ENCODE peak calls at places on chromosomes 11 and 22, in five cellular contexts. S is SK-N-SH, G is PC-3, L is HCT116, X is neural progenitor cell. W is an unnamed sample.

GRCh38 chr11:96228472-96228871 is 114.5 kb downstream of the MAML2 start:
- DNase-seq in S (no peak), L (peak; percentile 16), G (peak; percentile 98), X (no peak), W (no peak)

GRCh38 chr22:38631724-38632123 is 24.5 kb downstream of the FAM227A start:
- DNase-seq in L (no peak), X (no peak), G (no peak), S (no peak), W (no peak)

GRCh38 chr22:39946571-39947407 is 13.4 kb upstream of the TMA7B start:
- DNase-seq in S (peak; percentile 33), G (no peak), L (no peak), X (no peak), W (no peak)

GRCh38 chr11:92216789-92217188 is 7.8 kb upstream of the FAT3 start:
- DNase-seq in G (no peak), L (no peak), S (no peak), X (no peak), W (no peak)

GRCh38 chr11:63710476-63711217 is 29.3 kb downstream of the RTN3 start:
- DNase-seq in X (no peak), G (peak; percentile 13), L (no peak), S (no peak), W (no peak)

GRCh38 chr11:111731839-111732238 is 34.4 kb downstream of the PPP2R1B start:
- DNase-seq in L (no peak), X (no peak), S (no peak), G (no peak), W (no peak)

GRCh38 chr11:44268807-44269080 is 41.2 kb downstream of the ALX4 start:
- DNase-seq in L (no peak), X (no peak), S (no peak), G (no peak), W (no peak)

GRCh38 chr22:46201059-46201757 is 48.9 kb downstream of the CDPF1 start:
- DNase-seq in S (no peak), L (peak; percentile 46), X (peak; percentile 14), G (no peak), W (no peak)

GRCh38 chr11:20058749-20059458 is 101.4 kb downstream of the DBX1 start:
- DNase-seq in G (no peak), X (no peak), S (no peak), L (no peak), W (no peak)

GRCh38 chr11:13098067-13098466 is 89.0 kb downstream of the RASSF10 start:
- DNase-seq in G (peak; percentile 93), S (no peak), X (peak; percentile 75), L (no peak), W (no peak)

GRCh38 chr11:77503006-77503405 is 29.1 kb upstream of the PAK1 start:
- DNase-seq in S (peak; percentile 54), X (no peak), L (no peak), G (peak; percentile 56), W (no peak)

GRCh38 chr11:82308979-82309378 is 424.7 kb downstream of the FAM181B start:
- DNase-seq in G (no peak), X (no peak), S (no peak), L (no peak), W (no peak)

GRCh38 chr11:121282376-121282775 is 10.2 kb upstream of the SC5D start:
- DNase-seq in S (no peak), X (no peak), L (no peak), G (peak; percentile 63), W (no peak)

GRCh38 chr22:19903031-19903430 is 38.5 kb upstream of the COMT start:
- DNase-seq in G (no peak), L (no peak), X (peak; percentile 73), S (peak; percentile 82), W (no peak)

GRCh38 chr11:26319906-26320305 is 12.0 kb upstream of the ANO3 start:
- DNase-seq in G (no peak), S (no peak), L (no peak), X (peak; percentile 55), W (no peak)

GRCh38 chr22:50498322-50498861 is 9.1 kb downstream of the LMF2 start:
- DNase-seq in L (peak; percentile 44), S (peak; percentile 77), G (peak; percentile 63), X (peak; percentile 86), W (peak; percentile 66)

GRCh38 chr11:65421204-65422103 is 1.1 kb upstream of the NEAT1 start:
- DNase-seq in G (peak; percentile 97), S (peak; percentile 59), X (peak; percentile 39), L (peak; percentile 87), W (peak; percentile 91)

GRCh38 chr11:12541588-12542151 is 132.6 kb upstream of the TEAD1 start:
- DNase-seq in X (no peak), G (no peak), L (no peak), S (no peak), W (no peak)

GRCh38 chr11:830295-831131 is 2.2 kb upstream of the CD151 start:
- DNase-seq in S (peak; percentile 85), X (peak; percentile 96), L (no peak), G (no peak), W (peak; percentile 48)

GRCh38 chr22:50739894-50740293 is 1.9 kb downstream of the ACR start:
- DNase-seq in S (no peak), X (no peak), L (no peak), G (no peak), W (no peak)

GRCh38 chr11:46249103-46249942 is 28.1 kb upstream of the CREB3L1 start:
- DNase-seq in S (no peak), L (no peak), X (no peak), G (no peak), W (no peak)

GRCh38 chr11:15603208-15603607 is 488.5 kb downstream of the INSC start:
- DNase-seq in L (no peak), S (no peak), X (no peak), G (no peak), W (no peak)

GRCh38 chr22:17131686-17132085 is 10.5 kb upstream of the TMEM121B start:
- DNase-seq in G (no peak), X (peak; percentile 65), L (no peak), S (no peak), W (no peak)

GRCh38 chr11:46669606-46670243 is 30.7 kb downstream of the ARHGAP1 start:
- DNase-seq in G (peak; percentile 7), L (no peak), S (peak; percentile 49), X (peak; percentile 18), W (no peak)

GRCh38 chr11:122723576-122723975 is 68.1 kb downstream of the UBASH3B start:
- DNase-seq in G (peak; percentile 39), L (no peak), S (no peak), X (no peak), W (no peak)

GRCh38 chr11:70668204-70669202 is 270.2 kb downstream of the CTTN start:
- DNase-seq in L (no peak), X (no peak), G (peak; percentile 77), S (no peak), W (no peak)

GRCh38 chr11:75350743-75351540 is 519 bp downstream of the ARRB1 start:
- DNase-seq in X (peak; percentile 52), G (peak; percentile 33), S (peak; percentile 67), L (no peak), W (no peak)

GRCh38 chr11:113778111-113778910 is 1.3 kb upstream of the CLDN25 start:
- DNase-seq in L (no peak), S (peak; percentile 58), X (no peak), G (peak; percentile 84), W (no peak)

GRCh38 chr11:133163463-133164419 is 368.6 kb downstream of the OPCML start:
- DNase-seq in L (no peak), X (peak; percentile 62), S (peak; percentile 55), G (peak; percentile 62), W (peak; percentile 29)

GRCh38 chr11:128595775-128596174 is 8.4 kb upstream of the ETS1 start:
- DNase-seq in L (no peak), X (no peak), S (no peak), G (no peak), W (no peak)

GRCh38 chr22:32717337-32718240 is 83.9 kb upstream of the TIMP3 start:
- DNase-seq in X (no peak), G (no peak), L (no peak), S (no peak), W (no peak)
- TF ChIP-seq EZH2phosphoT487 in X (no peak), G (no peak), L (no peak), S (no peak), W (no peak)

GRCh38 chr11:116895053-116895757 is 57.8 kb upstream of the APOA1 start:
- DNase-seq in S (peak; percentile 28), G (no peak), X (peak; percentile 74), L (no peak), W (no peak)
- H3K9ac ChIP-seq in S (no peak overlapping the region), G (no peak overlapping the region), X (no peak overlapping the region), L (no peak overlapping the region), W (no peak overlapping the region)

DNA sequence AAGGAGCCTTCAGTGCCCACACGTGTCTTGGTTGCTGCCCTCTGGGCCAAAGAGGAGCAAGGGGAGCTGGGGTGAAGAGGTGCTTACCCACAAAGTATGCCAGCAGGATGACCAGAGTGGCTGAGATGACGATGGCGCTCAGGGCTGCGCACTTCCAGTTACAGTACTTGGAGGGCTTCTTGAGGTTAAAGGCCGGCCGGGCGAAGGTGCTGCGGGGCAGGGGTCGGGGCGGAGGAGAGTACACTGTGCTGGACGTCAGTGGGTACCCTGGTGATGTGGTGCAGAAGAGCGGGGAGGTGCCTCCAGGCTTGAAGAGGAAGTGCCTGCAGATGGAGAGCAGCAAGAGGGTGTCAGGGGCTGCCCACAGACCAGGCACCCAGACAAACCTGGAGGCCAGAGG is 315.0 kb upstream of the NARS2 start:
- DNase-seq in L (no peak), G (no peak), X (no peak), S (no peak), W (no peak)
- TF ChIP-seq CTCF in L (no peak), G (no peak), X (no peak), S (no peak), W (no peak)

GRCh38 chr11:102806296-102806695 is 8.3 kb upstream of the MMP1 start:
- DNase-seq in L (no peak), X (no peak), S (no peak), G (no peak), W (no peak)
- TF ChIP-seq EZH2phosphoT487 in L (no peak), X (no peak), S (no peak), G (no peak), W (no peak)